ENCODE peak calls at places on chromosomes 13 and 19, in nine cellular contexts. I, X, R, S, E, O, V, A and F are unnamed samples.

GRCh38 chr13:44748439-44748838 is 172.3 kb upstream of the TSC22D1 start:
- DNase-seq in V (no peak), R (no peak), X (no peak), S (no peak), O (no peak), E (no peak), A (no peak), I (no peak), F (no peak)

GRCh38 chr13:64505511-64505910 is 2724.6 kb downstream of the PCDH9 start:
- DNase-seq in V (no peak), X (no peak), S (no peak), O (no peak), A (no peak), I (no peak), E (no peak), R (no peak), F (peak; percentile 82)

GRCh38 chr19:41303941-41304340 is 6.0 kb upstream of the CCDC97 start:
- DNase-seq in X (peak; percentile 70), V (no peak), R (no peak), O (no peak), S (no peak), A (no peak), E (no peak), I (no peak), F (no peak)

GRCh38 chr19:8473652-8474476 is 28.6 kb downstream of the PRAM1 start:
- DNase-seq in A (no peak), X (no peak), E (no peak), I (no peak), S (no peak), V (no peak), O (no peak), R (no peak), F (no peak)

GRCh38 chr19:42422576-42423461 is 4.4 kb downstream of the LIPE start:
- DNase-seq in I (no peak), X (no peak), E (peak; percentile 15), R (no peak), A (peak; percentile 30), V (no peak), O (peak; percentile 70), S (no peak), F (peak; percentile 15)

GRCh38 chr19:2648528-2648937 is 54.0 kb downstream of the GNG7 start:
- DNase-seq in S (peak; percentile 81), E (peak; percentile 57), V (peak; percentile 82), R (peak; percentile 70), O (peak; percentile 83), A (peak; percentile 59), X (peak; percentile 89), I (peak; percentile 83), F (peak; percentile 80)

GRCh38 chr19:48393559-48394330 is at the start of gene GRIN2D:
- DNase-seq in X (no peak), I (peak; percentile 34), E (peak; percentile 38), S (peak; percentile 76), A (no peak), R (no peak), V (peak; percentile 56), O (no peak), F (no peak)

GRCh38 chr13:80010846-80011245 is 330.1 kb downstream of the SPRY2 start:
- DNase-seq in E (no peak), V (no peak), X (no peak), I (no peak), R (no peak), O (no peak), A (no peak), S (no peak), F (no peak)

GRCh38 chr19:14054721-14055120 is 7.2 kb downstream of the PALM3 start:
- DNase-seq in V (no peak), A (no peak), E (no peak), O (no peak), R (no peak), S (no peak), I (no peak), X (no peak), F (no peak)

GRCh38 chr19:11597202-11598102 is at the start of gene ZNF627:
- DNase-seq in R (peak; percentile 93), O (peak; percentile 99), S (peak; percentile 100), X (peak; percentile 99), A (peak; percentile 96), E (peak; percentile 94), I (peak; percentile 99), V (peak; percentile 94), F (peak; percentile 97)

GRCh38 chr19:4431808-4432674 is 25.6 kb downstream of the UBXN6 start:
- DNase-seq in V (no peak), A (no peak), X (no peak), E (no peak), I (no peak), O (no peak), R (peak; percentile 12), S (no peak), F (no peak)

GRCh38 chr13:112172017-112172416 is 105.1 kb downstream of the SOX1 start:
- DNase-seq in O (no peak), A (no peak), E (no peak), I (no peak), R (no peak), X (no peak), S (no peak), V (no peak), F (no peak)

GRCh38 chr19:17648097-17648660 is 40.0 kb downstream of the UNC13A start:
- DNase-seq in X (peak; percentile 70), A (no peak), E (peak; percentile 9), V (no peak), R (no peak), S (no peak), I (peak; percentile 24), O (no peak), F (no peak)

GRCh38 chr19:48714759-48715261 is 4.7 kb downstream of the MAMSTR start:
- DNase-seq in I (no peak), O (no peak), R (no peak), X (no peak), V (no peak), E (no peak), A (no peak), S (no peak), F (no peak)

GRCh38 chr13:104773775-104774174 is 1707.6 kb upstream of the SLC10A2 start:
- DNase-seq in X (no peak), R (peak; percentile 37), A (no peak), S (peak; percentile 81), V (no peak), O (no peak), E (no peak), I (no peak), F (peak; percentile 10)

GRCh38 chr13:109684836-109685602 is 101.4 kb downstream of the IRS2 start:
- DNase-seq in X (no peak), S (no peak), R (no peak), O (no peak), I (peak; percentile 76), A (no peak), E (no peak), V (no peak), F (no peak)

GRCh38 chr13:100650321-100650720 is 24.3 kb downstream of the TMTC4 start:
- DNase-seq in S (no peak), E (no peak), I (no peak), X (no peak), V (no peak), A (no peak), R (no peak), O (no peak), F (no peak)

GRCh38 chr19:12513531-12514061 is 29.0 kb upstream of the ZNF709 start:
- DNase-seq in X (no peak), O (no peak), S (no peak), I (no peak), A (no peak), E (no peak), V (no peak), R (no peak), F (no peak)

GRCh38 chr13:111399776-111400505 is 79.5 kb downstream of the TEX29 start:
- DNase-seq in A (no peak), E (no peak), S (no peak), O (no peak), X (peak; percentile 54), V (no peak), I (no peak), R (no peak), F (no peak)

GRCh38 chr13:66578305-66578704 is 651.8 kb downstream of the PCDH9 start:
- DNase-seq in E (no peak), X (no peak), O (no peak), S (no peak), V (no peak), A (no peak), I (no peak), R (no peak), F (no peak)

GRCh38 chr13:75798353-75799245 is 162.5 kb downstream of the LMO7 start:
- DNase-seq in A (no peak), I (peak; percentile 39), S (no peak), E (no peak), R (no peak), X (no peak), O (no peak), V (no peak), F (peak; percentile 62)

GRCh38 chr13:40770934-40771618 is at the start of gene MRPS31:
- DNase-seq in I (peak; percentile 91), A (peak; percentile 93), V (peak; percentile 96), O (peak; percentile 95), S (peak; percentile 97), E (peak; percentile 88), R (peak; percentile 93), X (peak; percentile 98), F (peak; percentile 94)

GRCh38 chr13:48302920-48303330 is 626 bp upstream of the RB1 start:
- DNase-seq in I (no peak), V (no peak), R (no peak), O (no peak), E (peak; percentile 14), A (no peak), X (no peak), S (no peak), F (peak; percentile 62)

GRCh38 chr19:1064661-1065605 is 2.0 kb upstream of the ARHGAP45 start:
- DNase-seq in O (peak; percentile 76), X (peak; percentile 91), E (peak; percentile 59), I (peak; percentile 73), V (peak; percentile 83), R (peak; percentile 34), A (peak; percentile 72), S (peak; percentile 87), F (peak; percentile 65)

GRCh38 chr13:100673831-100674362 is 698 bp downstream of the TMTC4 start:
- DNase-seq in S (no peak), R (peak; percentile 48), A (peak; percentile 44), X (no peak), E (peak; percentile 52), I (peak; percentile 75), O (no peak), V (peak; percentile 63), F (peak; percentile 89)

GRCh38 chr13:83048419-83048818 is 833.9 kb downstream of the SLITRK1 start:
- DNase-seq in V (no peak), R (no peak), E (no peak), S (no peak), O (no peak), A (no peak), X (no peak), I (no peak), F (peak; percentile 36)

GRCh38 chr19:41323430-41324125 is 13.6 kb downstream of the CCDC97 start:
- DNase-seq in X (peak; percentile 89), O (peak; percentile 80), R (peak; percentile 73), A (no peak), V (no peak), I (peak; percentile 98), S (no peak), E (no peak), F (peak; percentile 96)

GRCh38 chr13:37173214-37173613 is 67.8 kb upstream of the CSNK1A1L start:
- DNase-seq in I (no peak), E (no peak), O (no peak), S (no peak), X (no peak), A (no peak), R (no peak), V (no peak), F (peak; percentile 91)

GRCh38 chr13:99418663-99419140 is 82.6 kb upstream of the TM9SF2 start:
- DNase-seq in E (no peak), I (no peak), V (no peak), R (no peak), O (no peak), A (no peak), X (no peak), S (no peak), F (no peak)